ENCODE peak calls at places on chromosomes 5 and 9, in seven cellular contexts. F is transverse colon, T is H9, W is psoas muscle, L is cardiac muscle cell, M is tibial artery, K is body of pancreas. V is an unnamed sample.
A peak's percentile ranks its signal among the peaks of the same experiment; 100 is the strongest.

GRCh38 chr9:21854594-21854993 is 52.2 kb downstream of the MTAP start:
- DNase-seq in T (no peak), M (no peak), W (no peak), K (peak; percentile 82), L (peak; percentile 77), F (peak; percentile 27), V (no peak)

GRCh38 chr9:17578577-17578910 is 322 bp upstream of the SH3GL2 start:
- DNase-seq in K (no peak), W (no peak), T (no peak), L (no peak), M (no peak), F (no peak), V (no peak)

GRCh38 chr5:65721050-65721774 is 697 bp downstream of the SGTB start:
- DNase-seq in K (peak; percentile 68), T (peak; percentile 45), M (peak; percentile 58), F (peak; percentile 55), L (peak; percentile 77), W (peak; percentile 60), V (peak; percentile 84)

GRCh38 chr5:66993448-66993847 is 203.2 kb downstream of the CD180 start:
- DNase-seq in W (no peak), M (no peak), F (no peak), K (no peak), L (no peak), T (no peak), V (no peak)

GRCh38 chr5:104942735-104943134 is 1380.1 kb upstream of the NUDT12 start:
- DNase-seq in L (no peak), F (no peak), K (no peak), W (no peak), T (no peak), M (no peak), V (no peak)

GRCh38 chr9:114156311-114156657 is 947 bp downstream of the COL27A1 start:
- DNase-seq in W (no peak), F (no peak), L (no peak), K (no peak), M (peak; percentile 50), T (no peak), V (no peak)

GRCh38 chr5:58201922-58202648 is 257.8 kb downstream of the PLK2 start:
- DNase-seq in L (no peak), W (no peak), K (no peak), M (no peak), T (no peak), F (no peak), V (no peak)

GRCh38 chr5:137040641-137041340 is 458.3 kb downstream of the SPOCK1 start:
- DNase-seq in L (no peak), W (no peak), M (no peak), K (no peak), T (no peak), F (no peak), V (no peak)

GRCh38 chr5:118258223-118258622 is 730.1 kb downstream of the DTWD2 start:
- DNase-seq in K (no peak), L (no peak), T (no peak), W (no peak), M (no peak), F (no peak), V (no peak)

GRCh38 chr5:94746731-94747124 is 128.3 kb downstream of the SLF1 start:
- DNase-seq in K (no peak), T (no peak), W (no peak), F (no peak), M (no peak), L (peak; percentile 25), V (no peak)

GRCh38 chr5:139295692-139296091 is 2.2 kb downstream of the MATR3 start:
- DNase-seq in T (no peak), K (no peak), W (no peak), L (no peak), M (no peak), F (no peak), V (no peak)

GRCh38 chr5:88045931-88046461 is 222.6 kb downstream of the TMEM161B start:
- DNase-seq in W (no peak), F (no peak), T (no peak), M (no peak), L (no peak), K (no peak), V (no peak)

GRCh38 chr9:21770877-21771560 is 31.4 kb upstream of the MTAP start:
- DNase-seq in W (no peak), F (no peak), M (no peak), L (peak; percentile 85), K (no peak), T (no peak), V (no peak)

GRCh38 chr9:130327781-130328348 is 62.3 kb downstream of the HMCN2 start:
- DNase-seq in K (peak; percentile 26), F (peak; percentile 47), T (no peak), W (peak; percentile 81), M (peak; percentile 60), L (peak; percentile 35), V (peak; percentile 79)

GRCh38 chr9:36980148-36980974 is 53.7 kb downstream of the PAX5 start:
- DNase-seq in L (no peak), K (no peak), T (peak; percentile 77), M (no peak), W (no peak), F (no peak), V (peak; percentile 45)

GRCh38 chr9:77946969-77947368 is 84.6 kb downstream of the GNAQ start:
- DNase-seq in K (peak; percentile 64), T (no peak), F (peak; percentile 49), W (no peak), M (peak; percentile 45), L (no peak), V (no peak)

GRCh38 chr9:694499-695154 is 146.9 kb upstream of the DMRT1 start:
- DNase-seq in M (no peak), K (no peak), T (no peak), L (peak; percentile 73), W (peak; percentile 59), F (no peak), V (peak; percentile 80)

GRCh38 chr5:1016036-1016435 is 7.4 kb downstream of the NKD2 start:
- DNase-seq in L (no peak), F (no peak), M (no peak), T (no peak), K (peak; percentile 53), W (peak; percentile 12), V (no peak)

GRCh38 chr9:17734674-17735073 is 155.8 kb downstream of the SH3GL2 start:
- DNase-seq in W (no peak), M (no peak), F (no peak), K (no peak), L (no peak), T (no peak), V (no peak)

GRCh38 chr9:6852243-6852963 is 94.6 kb downstream of the KDM4C start:
- DNase-seq in K (no peak), L (peak; percentile 35), W (no peak), M (no peak), T (no peak), F (no peak), V (no peak)

GRCh38 chr9:95754533-95755420 is 120.7 kb upstream of the ERCC6L2 start:
- DNase-seq in L (no peak), T (peak; percentile 73), W (no peak), F (no peak), M (no peak), K (no peak), V (peak; percentile 50)

GRCh38 chr5:111308951-111309350 is 84.8 kb downstream of the CAMK4 start:
- DNase-seq in T (peak; percentile 48), M (no peak), K (no peak), F (no peak), W (no peak), L (no peak), V (no peak)

GRCh38 chr5:32059779-32060178 is 114.3 kb downstream of the GOLPH3 start:
- DNase-seq in M (no peak), T (no peak), W (no peak), L (peak; percentile 35), F (no peak), K (no peak), V (no peak)

GRCh38 chr5:133324058-133324457 is 272.2 kb downstream of the HSPA4 start:
- DNase-seq in T (no peak), L (no peak), K (no peak), W (no peak), M (no peak), F (no peak), V (no peak)

GRCh38 chr5:69276422-69277174 is 41.9 kb downstream of the CDK7 start:
- DNase-seq in W (no peak), T (no peak), L (peak; percentile 33), K (no peak), F (no peak), M (no peak), V (no peak)

DNA sequence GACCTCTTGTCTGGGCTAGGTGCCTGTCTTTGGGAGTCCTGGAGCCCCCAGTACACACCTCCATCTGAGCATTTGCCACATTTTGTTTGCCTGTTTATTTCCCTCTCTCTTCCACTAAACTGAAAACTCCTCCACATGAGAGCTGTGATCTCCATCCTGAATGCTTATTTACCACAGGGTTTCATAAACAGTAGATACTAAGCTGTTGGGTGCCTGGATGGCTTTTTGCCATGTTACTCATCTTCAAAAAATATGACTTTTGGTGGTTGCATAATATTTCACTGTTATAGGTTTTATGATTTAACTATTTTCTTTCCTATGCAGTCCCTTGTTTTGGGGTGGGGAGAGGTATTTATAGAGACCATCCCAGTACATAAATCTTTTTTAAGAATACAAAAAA is 99.6 kb downstream of the APBA1 start:
- DNase-seq in F (no peak), M (no peak), L (peak; percentile 34), K (no peak), W (no peak), T (no peak), V (no peak)
- H3K27ac ChIP-seq in F (no peak overlapping the region), M (no peak overlapping the region), L (no peak overlapping the region), K (no peak overlapping the region), W (no peak overlapping the region), T (no peak overlapping the region), V (no peak overlapping the region)

GRCh38 chr9:134766587-134766986 is 114.0 kb upstream of the FCN2 start:
- DNase-seq in W (no peak), K (no peak), T (no peak), F (no peak), L (no peak), M (no peak), V (no peak)
- H3K27ac ChIP-seq in W (no peak overlapping the region), K (no peak overlapping the region), T (no peak overlapping the region), F (no peak overlapping the region), L (no peak overlapping the region), M (no peak overlapping the region), V (no peak overlapping the region)

DNA sequence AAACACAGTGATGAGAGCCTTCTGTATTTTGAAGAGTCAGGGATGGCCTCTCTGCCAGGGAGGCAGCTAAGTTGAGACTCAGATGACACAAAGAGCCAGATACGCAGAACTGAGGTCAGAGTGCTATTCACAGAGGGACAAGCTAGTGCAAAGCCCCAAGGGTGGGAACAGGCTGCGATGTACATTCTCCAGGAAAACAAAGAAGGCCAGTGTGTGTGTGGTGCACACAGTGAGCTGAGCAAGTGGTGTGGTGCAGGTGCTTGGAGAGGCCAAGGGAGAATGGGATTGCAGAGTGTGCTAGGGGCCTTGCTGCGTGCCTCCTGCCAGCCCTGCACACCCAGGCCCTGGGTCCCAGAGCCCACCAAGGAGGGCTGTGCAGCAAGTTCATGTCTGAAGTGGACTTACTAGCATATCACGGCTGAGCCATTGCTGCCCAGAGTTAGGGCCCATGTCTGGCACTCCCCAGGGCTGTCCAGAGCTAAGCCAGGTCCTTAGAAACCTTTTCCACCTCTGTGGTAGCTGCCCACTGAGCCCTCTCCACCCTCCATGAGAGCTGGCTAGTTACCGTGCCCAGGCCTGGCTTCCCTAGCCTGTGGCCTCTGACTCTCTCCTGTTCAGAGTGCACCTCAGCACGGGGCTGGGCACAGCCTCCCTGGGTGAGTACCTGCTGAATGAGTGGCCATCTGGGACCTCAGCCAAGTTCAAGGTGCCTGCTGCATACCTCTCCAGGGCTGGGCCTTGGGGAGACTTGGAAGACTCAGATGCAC is 9.3 kb downstream of the SLC25A48 start:
- DNase-seq in W (no peak), L (no peak), F (peak; percentile 85), T (no peak), M (no peak), K (peak; percentile 16), V (no peak)
- H3K27ac ChIP-seq in W (no peak overlapping the region), L (no peak overlapping the region), F (no peak overlapping the region), T (no peak overlapping the region), M (no peak overlapping the region), K (no peak overlapping the region), V (no peak overlapping the region)

GRCh38 chr5:93705896-93706295 is 35.5 kb downstream of the POU5F2 start:
- DNase-seq in L (peak; percentile 34), W (no peak), K (no peak), T (no peak), M (no peak), F (no peak), V (no peak)
- H3K27ac ChIP-seq in L (no peak overlapping the region), W (no peak overlapping the region), K (no peak overlapping the region), T (no peak overlapping the region), M (no peak overlapping the region), F (no peak overlapping the region), V (no peak overlapping the region)

V was measured in SJCRH30.